ENCODE peak calls at places on chromosomes 16 and 17, in eight cellular contexts. One of them, this sample, is unnamed.

GRCh38 chr17:60887607-60888028 is 210.0 kb downstream of the BCAS3 start:
- DNase-seq in epithelial cell of esophagus: no peak
- DNase-seq in nephron progenitor cell: no peak
- DNase-seq in NCI-H510A: no peak
- DNase-seq in A549: no peak
- DNase-seq in activated CD4-positive, alpha-beta T cell treated with anti-CD3 and anti-CD28 coated beads for 24 hours: no peak
- DNase-seq in stimulated activated CD8-positive, alpha-beta memory T cell treated with anti-CD3 and anti-CD28 coated beads, Interleukin-12 subunit alpha, Interleukin-12 subunit beta, amount 100 ng/mL, for 4 hours: no peak
- DNase-seq in NCI-H1092: no peak
- DNase-seq in this sample: no peak

GRCh38 chr16:87384162-87384999 is 805 bp upstream of the FBXO31 start:
- DNase-seq in epithelial cell of esophagus: no peak
- DNase-seq in nephron progenitor cell: peak; percentile 75
- DNase-seq in NCI-H510A: no peak
- DNase-seq in A549: peak; percentile 76
- DNase-seq in activated CD4-positive, alpha-beta T cell treated with anti-CD3 and anti-CD28 coated beads for 24 hours: no peak
- DNase-seq in stimulated activated CD8-positive, alpha-beta memory T cell treated with anti-CD3 and anti-CD28 coated beads, Interleukin-12 subunit alpha, Interleukin-12 subunit beta, amount 100 ng/mL, for 4 hours: no peak
- DNase-seq in NCI-H1092: peak; percentile 73
- DNase-seq in this sample: no peak

GRCh38 chr16:65414284-65414984 is 292.6 kb upstream of the CDH11 start:
- DNase-seq in epithelial cell of esophagus: peak; percentile 87
- DNase-seq in nephron progenitor cell: no peak
- DNase-seq in NCI-H510A: no peak
- DNase-seq in A549: no peak
- DNase-seq in activated CD4-positive, alpha-beta T cell treated with anti-CD3 and anti-CD28 coated beads for 24 hours: no peak
- DNase-seq in stimulated activated CD8-positive, alpha-beta memory T cell treated with anti-CD3 and anti-CD28 coated beads, Interleukin-12 subunit alpha, Interleukin-12 subunit beta, amount 100 ng/mL, for 4 hours: no peak
- DNase-seq in NCI-H1092: no peak
- DNase-seq in this sample: peak; percentile 68

GRCh38 chr17:49963277-49963625 is 5.7 kb upstream of the DLX4 start:
- DNase-seq in epithelial cell of esophagus: no peak
- DNase-seq in nephron progenitor cell: no peak
- DNase-seq in NCI-H510A: no peak
- DNase-seq in A549: no peak
- DNase-seq in activated CD4-positive, alpha-beta T cell treated with anti-CD3 and anti-CD28 coated beads for 24 hours: no peak
- DNase-seq in stimulated activated CD8-positive, alpha-beta memory T cell treated with anti-CD3 and anti-CD28 coated beads, Interleukin-12 subunit alpha, Interleukin-12 subunit beta, amount 100 ng/mL, for 4 hours: no peak
- DNase-seq in NCI-H1092: no peak
- DNase-seq in this sample: no peak

GRCh38 chr17:19747829-19748806 is at the start of gene ALDH3A1:
- DNase-seq in epithelial cell of esophagus: peak; percentile 77
- DNase-seq in nephron progenitor cell: no peak
- DNase-seq in NCI-H510A: no peak
- DNase-seq in A549: peak; percentile 99
- DNase-seq in activated CD4-positive, alpha-beta T cell treated with anti-CD3 and anti-CD28 coated beads for 24 hours: no peak
- DNase-seq in stimulated activated CD8-positive, alpha-beta memory T cell treated with anti-CD3 and anti-CD28 coated beads, Interleukin-12 subunit alpha, Interleukin-12 subunit beta, amount 100 ng/mL, for 4 hours: no peak
- DNase-seq in NCI-H1092: no peak
- DNase-seq in this sample: no peak

GRCh38 chr16:27407158-27407557 is 5.2 kb downstream of the IL21R start:
- DNase-seq in epithelial cell of esophagus: no peak
- DNase-seq in nephron progenitor cell: no peak
- DNase-seq in NCI-H510A: no peak
- DNase-seq in A549: no peak
- DNase-seq in activated CD4-positive, alpha-beta T cell treated with anti-CD3 and anti-CD28 coated beads for 24 hours: no peak
- DNase-seq in stimulated activated CD8-positive, alpha-beta memory T cell treated with anti-CD3 and anti-CD28 coated beads, Interleukin-12 subunit alpha, Interleukin-12 subunit beta, amount 100 ng/mL, for 4 hours: no peak
- DNase-seq in NCI-H1092: no peak
- DNase-seq in this sample: no peak

GRCh38 chr17:3026856-3027751 is 36.3 kb downstream of the OR1D5 start:
- DNase-seq in epithelial cell of esophagus: no peak
- DNase-seq in nephron progenitor cell: no peak
- DNase-seq in NCI-H510A: no peak
- DNase-seq in A549: no peak
- DNase-seq in activated CD4-positive, alpha-beta T cell treated with anti-CD3 and anti-CD28 coated beads for 24 hours: no peak
- DNase-seq in stimulated activated CD8-positive, alpha-beta memory T cell treated with anti-CD3 and anti-CD28 coated beads, Interleukin-12 subunit alpha, Interleukin-12 subunit beta, amount 100 ng/mL, for 4 hours: no peak
- DNase-seq in NCI-H1092: no peak
- DNase-seq in this sample: no peak

GRCh38 chr16:62752837-62753236 is 716.6 kb upstream of the CDH8 start:
- DNase-seq in epithelial cell of esophagus: no peak
- DNase-seq in nephron progenitor cell: no peak
- DNase-seq in NCI-H510A: no peak
- DNase-seq in A549: no peak
- DNase-seq in activated CD4-positive, alpha-beta T cell treated with anti-CD3 and anti-CD28 coated beads for 24 hours: no peak
- DNase-seq in stimulated activated CD8-positive, alpha-beta memory T cell treated with anti-CD3 and anti-CD28 coated beads, Interleukin-12 subunit alpha, Interleukin-12 subunit beta, amount 100 ng/mL, for 4 hours: no peak
- DNase-seq in NCI-H1092: no peak
- DNase-seq in this sample: no peak

GRCh38 chr17:82950525-82951102 is 110.8 kb upstream of the ZNF750 start:
- DNase-seq in epithelial cell of esophagus: no peak
- DNase-seq in nephron progenitor cell: no peak
- DNase-seq in NCI-H510A: no peak
- DNase-seq in A549: no peak
- DNase-seq in activated CD4-positive, alpha-beta T cell treated with anti-CD3 and anti-CD28 coated beads for 24 hours: no peak
- DNase-seq in stimulated activated CD8-positive, alpha-beta memory T cell treated with anti-CD3 and anti-CD28 coated beads, Interleukin-12 subunit alpha, Interleukin-12 subunit beta, amount 100 ng/mL, for 4 hours: no peak
- DNase-seq in NCI-H1092: no peak
- DNase-seq in this sample: no peak

GRCh38 chr17:4598776-4599504 is 14.6 kb downstream of the SMTNL2 start:
- DNase-seq in epithelial cell of esophagus: no peak
- DNase-seq in nephron progenitor cell: no peak
- DNase-seq in NCI-H510A: no peak
- DNase-seq in A549: no peak
- DNase-seq in activated CD4-positive, alpha-beta T cell treated with anti-CD3 and anti-CD28 coated beads for 24 hours: no peak
- DNase-seq in stimulated activated CD8-positive, alpha-beta memory T cell treated with anti-CD3 and anti-CD28 coated beads, Interleukin-12 subunit alpha, Interleukin-12 subunit beta, amount 100 ng/mL, for 4 hours: no peak
- DNase-seq in NCI-H1092: no peak
- DNase-seq in this sample: no peak

GRCh38 chr17:29760279-29760721 is 137.6 kb upstream of the CORO6 start:
- DNase-seq in epithelial cell of esophagus: no peak
- DNase-seq in nephron progenitor cell: no peak
- DNase-seq in NCI-H510A: no peak
- DNase-seq in A549: no peak
- DNase-seq in activated CD4-positive, alpha-beta T cell treated with anti-CD3 and anti-CD28 coated beads for 24 hours: peak; percentile 17
- DNase-seq in stimulated activated CD8-positive, alpha-beta memory T cell treated with anti-CD3 and anti-CD28 coated beads, Interleukin-12 subunit alpha, Interleukin-12 subunit beta, amount 100 ng/mL, for 4 hours: peak; percentile 7
- DNase-seq in NCI-H1092: no peak
- DNase-seq in this sample: no peak